ENCODE peak calls at places on chromosomes 6 and 20, in nine cellular contexts. One of them, this sample, is unnamed. For H3K27me3, the result is how much of the 10 kb centered on the place peaks cover.

GRCh38 chr20:14189794-14190402 is 147.5 kb downstream of the FLRT3 start:
- DNase-seq in stomach: no peak
- DNase-seq in tibial nerve: no peak
- DNase-seq in spleen: no peak
- DNase-seq in heart right ventricle: no peak
- DNase-seq in tibial artery: no peak
- DNase-seq in GM23338: peak
- DNase-seq in breast epithelium: no peak
- DNase-seq in fibroblast of lung: peak
- DNase-seq in this sample: no peak

GRCh38 chr6:26087284-26088115 is at the start of gene HFE:
- DNase-seq in fibroblast of lung: peak
- DNase-seq in tibial artery: peak
- DNase-seq in spleen: peak
- DNase-seq in GM23338: peak
- DNase-seq in tibial nerve: no peak
- DNase-seq in heart right ventricle: peak
- DNase-seq in breast epithelium: no peak
- DNase-seq in stomach: peak
- DNase-seq in this sample: peak

GRCh38 chr6:159691133-159691962 is 1.7 kb downstream of the SOD2 start:
- DNase-seq in GM23338: peak
- DNase-seq in heart right ventricle: no peak
- DNase-seq in stomach: no peak
- DNase-seq in spleen: no peak
- DNase-seq in tibial nerve: no peak
- DNase-seq in tibial artery: no peak
- DNase-seq in fibroblast of lung: peak
- DNase-seq in breast epithelium: no peak
- DNase-seq in this sample: no peak

GRCh38 chr6:25054469-25054868 is 118.7 kb upstream of the RIPOR2 start:
- DNase-seq in heart right ventricle: no peak
- DNase-seq in breast epithelium: no peak
- DNase-seq in GM23338: no peak
- DNase-seq in spleen: no peak
- DNase-seq in tibial nerve: no peak
- DNase-seq in fibroblast of lung: peak
- DNase-seq in tibial artery: no peak
- DNase-seq in stomach: no peak
- DNase-seq in this sample: no peak

GRCh38 chr6:20866940-20867630 is 332.8 kb downstream of the CDKAL1 start:
- DNase-seq in heart right ventricle: no peak
- DNase-seq in tibial nerve: no peak
- DNase-seq in GM23338: no peak
- DNase-seq in fibroblast of lung: peak
- DNase-seq in stomach: no peak
- DNase-seq in tibial artery: no peak
- DNase-seq in breast epithelium: no peak
- DNase-seq in spleen: no peak
- DNase-seq in this sample: no peak

GRCh38 chr6:3292431-3293197 is 33.9 kb downstream of the PSMG4 start:
- DNase-seq in fibroblast of lung: no peak
- DNase-seq in tibial artery: peak
- DNase-seq in spleen: peak
- DNase-seq in breast epithelium: peak
- DNase-seq in GM23338: no peak
- DNase-seq in heart right ventricle: no peak
- DNase-seq in tibial nerve: no peak
- DNase-seq in stomach: no peak
- DNase-seq in this sample: no peak

GRCh38 chr6:52306972-52307849 is 22.7 kb upstream of the MCM3 start:
- DNase-seq in breast epithelium: no peak
- DNase-seq in heart right ventricle: no peak
- DNase-seq in GM23338: peak
- DNase-seq in spleen: peak
- DNase-seq in fibroblast of lung: no peak
- DNase-seq in tibial nerve: no peak
- DNase-seq in tibial artery: no peak
- DNase-seq in stomach: no peak
- DNase-seq in this sample: no peak

GRCh38 chr20:2326046-2326445 is 30.2 kb downstream of the TGM3 start:
- DNase-seq in tibial artery: no peak
- DNase-seq in heart right ventricle: no peak
- DNase-seq in breast epithelium: no peak
- DNase-seq in stomach: no peak
- DNase-seq in spleen: no peak
- DNase-seq in fibroblast of lung: no peak
- DNase-seq in tibial nerve: no peak
- DNase-seq in GM23338: no peak
- DNase-seq in this sample: no peak

GRCh38 chr20:52242237-52243230 is 51.0 kb upstream of the ZFP64 start:
- DNase-seq in tibial artery: no peak
- DNase-seq in fibroblast of lung: peak
- DNase-seq in spleen: no peak
- DNase-seq in breast epithelium: no peak
- DNase-seq in stomach: no peak
- DNase-seq in GM23338: peak
- DNase-seq in tibial nerve: no peak
- DNase-seq in heart right ventricle: no peak
- DNase-seq in this sample: no peak

GRCh38 chr6:155561262-155561970 is 105.8 kb upstream of the NOX3 start:
- DNase-seq in tibial nerve: no peak
- DNase-seq in breast epithelium: no peak
- DNase-seq in fibroblast of lung: peak
- DNase-seq in GM23338: no peak
- DNase-seq in stomach: no peak
- DNase-seq in heart right ventricle: no peak
- DNase-seq in spleen: no peak
- DNase-seq in tibial artery: no peak
- DNase-seq in this sample: no peak

GRCh38 chr6:155301867-155302266 is 12.4 kb downstream of the TFB1M start:
- DNase-seq in GM23338: peak
- DNase-seq in tibial artery: no peak
- DNase-seq in spleen: no peak
- DNase-seq in fibroblast of lung: peak
- DNase-seq in heart right ventricle: no peak
- DNase-seq in breast epithelium: no peak
- DNase-seq in stomach: no peak
- DNase-seq in tibial nerve: no peak
- DNase-seq in this sample: no peak

GRCh38 chr6:28401172-28401571 is 1.6 kb upstream of the ZSCAN12 start:
- DNase-seq in tibial nerve: no peak
- DNase-seq in spleen: no peak
- DNase-seq in tibial artery: no peak
- DNase-seq in fibroblast of lung: peak
- DNase-seq in stomach: no peak
- DNase-seq in heart right ventricle: no peak
- DNase-seq in breast epithelium: no peak
- DNase-seq in GM23338: no peak
- DNase-seq in this sample: no peak

GRCh38 chr6:26342106-26342999 is 22.6 kb upstream of the BTN3A2 start:
- DNase-seq in GM23338: peak
- DNase-seq in tibial nerve: no peak
- DNase-seq in tibial artery: no peak
- DNase-seq in breast epithelium: no peak
- DNase-seq in heart right ventricle: no peak
- DNase-seq in fibroblast of lung: peak
- DNase-seq in stomach: no peak
- DNase-seq in spleen: no peak
- DNase-seq in this sample: no peak

GRCh38 chr6:27512525-27512924 is 39.6 kb upstream of the ZNF184 start:
- DNase-seq in tibial artery: no peak
- DNase-seq in spleen: no peak
- DNase-seq in fibroblast of lung: no peak
- DNase-seq in breast epithelium: no peak
- DNase-seq in tibial nerve: no peak
- DNase-seq in stomach: no peak
- DNase-seq in GM23338: no peak
- DNase-seq in heart right ventricle: no peak
- DNase-seq in this sample: no peak

GRCh38 chr6:145453376-145453775 is 281.9 kb downstream of the EPM2A start:
- DNase-seq in stomach: no peak
- DNase-seq in breast epithelium: no peak
- DNase-seq in tibial nerve: no peak
- DNase-seq in spleen: no peak
- DNase-seq in fibroblast of lung: peak
- DNase-seq in GM23338: peak
- DNase-seq in tibial artery: no peak
- DNase-seq in heart right ventricle: no peak
- DNase-seq in this sample: no peak

GRCh38 chr20:41366546-41367392 is at the start of gene EMILIN3:
- DNase-seq in fibroblast of lung: no peak
- DNase-seq in heart right ventricle: no peak
- DNase-seq in stomach: no peak
- DNase-seq in tibial nerve: no peak
- DNase-seq in GM23338: peak
- DNase-seq in tibial artery: no peak
- DNase-seq in spleen: no peak
- DNase-seq in breast epithelium: no peak
- DNase-seq in this sample: no peak
- H3K27me3 ChIP-seq in fibroblast of lung: under half
- H3K27me3 ChIP-seq in heart right ventricle: under half
- H3K27me3 ChIP-seq in stomach: half or more
- H3K27me3 ChIP-seq in tibial nerve: under half
- H3K27me3 ChIP-seq in GM23338: half or more
- H3K27me3 ChIP-seq in tibial artery: half or more
- H3K27me3 ChIP-seq in spleen: under half
- H3K27me3 ChIP-seq in breast epithelium: under half
- H3K27me3 ChIP-seq in this sample: under half

GRCh38 chr20:4244700-4245485 is 229.5 kb upstream of the RNF24 start:
- DNase-seq in spleen: no peak
- DNase-seq in stomach: peak
- DNase-seq in GM23338: no peak
- DNase-seq in heart right ventricle: no peak
- DNase-seq in fibroblast of lung: no peak
- DNase-seq in tibial nerve: no peak
- DNase-seq in tibial artery: no peak
- DNase-seq in breast epithelium: no peak
- DNase-seq in this sample: peak

GRCh38 chr20:4247898-4248858 is 232.8 kb upstream of the RNF24 start:
- DNase-seq in fibroblast of lung: no peak
- DNase-seq in tibial nerve: no peak
- DNase-seq in stomach: no peak
- DNase-seq in breast epithelium: no peak
- DNase-seq in spleen: no peak
- DNase-seq in GM23338: peak
- DNase-seq in heart right ventricle: no peak
- DNase-seq in tibial artery: no peak
- DNase-seq in this sample: no peak

GRCh38 chr20:4247261-4247660 is 231.9 kb upstream of the RNF24 start:
- DNase-seq in fibroblast of lung: no peak
- DNase-seq in tibial nerve: no peak
- DNase-seq in GM23338: no peak
- DNase-seq in spleen: no peak
- DNase-seq in tibial artery: no peak
- DNase-seq in stomach: no peak
- DNase-seq in heart right ventricle: no peak
- DNase-seq in breast epithelium: no peak
- DNase-seq in this sample: no peak

GRCh38 chr20:4245542-4245941 is 230.2 kb upstream of the RNF24 start:
- DNase-seq in fibroblast of lung: no peak
- DNase-seq in stomach: no peak
- DNase-seq in tibial artery: no peak
- DNase-seq in breast epithelium: no peak
- DNase-seq in tibial nerve: no peak
- DNase-seq in spleen: no peak
- DNase-seq in GM23338: no peak
- DNase-seq in heart right ventricle: no peak
- DNase-seq in this sample: no peak

GRCh38 chr20:4246428-4246827 is 231.1 kb upstream of the RNF24 start:
- DNase-seq in fibroblast of lung: no peak
- DNase-seq in breast epithelium: no peak
- DNase-seq in heart right ventricle: no peak
- DNase-seq in GM23338: no peak
- DNase-seq in tibial nerve: no peak
- DNase-seq in spleen: no peak
- DNase-seq in tibial artery: no peak
- DNase-seq in stomach: no peak
- DNase-seq in this sample: no peak
- H3K27me3 ChIP-seq in fibroblast of lung: under half
- H3K27me3 ChIP-seq in breast epithelium: half or more
- H3K27me3 ChIP-seq in heart right ventricle: half or more
- H3K27me3 ChIP-seq in GM23338: half or more
- H3K27me3 ChIP-seq in tibial nerve: under half
- H3K27me3 ChIP-seq in spleen: half or more
- H3K27me3 ChIP-seq in tibial artery: under half
- H3K27me3 ChIP-seq in stomach: half or more
- H3K27me3 ChIP-seq in this sample: under half

GRCh38 chr20:18835850-18836249 is 22.3 kb downstream of the SCP2D1 start:
- DNase-seq in breast epithelium: no peak
- DNase-seq in heart right ventricle: no peak
- DNase-seq in fibroblast of lung: no peak
- DNase-seq in tibial nerve: no peak
- DNase-seq in GM23338: no peak
- DNase-seq in tibial artery: no peak
- DNase-seq in spleen: no peak
- DNase-seq in stomach: no peak
- DNase-seq in this sample: no peak

GRCh38 chr20:18837710-18838109 is 24.1 kb downstream of the SCP2D1 start:
- DNase-seq in spleen: no peak
- DNase-seq in stomach: peak
- DNase-seq in heart right ventricle: no peak
- DNase-seq in fibroblast of lung: no peak
- DNase-seq in breast epithelium: no peak
- DNase-seq in GM23338: no peak
- DNase-seq in tibial artery: no peak
- DNase-seq in tibial nerve: no peak
- DNase-seq in this sample: peak

GRCh38 chr20:18832801-18833200 is 19.2 kb downstream of the SCP2D1 start:
- DNase-seq in heart right ventricle: no peak
- DNase-seq in stomach: no peak
- DNase-seq in tibial artery: no peak
- DNase-seq in breast epithelium: no peak
- DNase-seq in GM23338: no peak
- DNase-seq in tibial nerve: no peak
- DNase-seq in fibroblast of lung: no peak
- DNase-seq in spleen: no peak
- DNase-seq in this sample: no peak

GRCh38 chr20:18831830-18832229 is 18.2 kb downstream of the SCP2D1 start:
- DNase-seq in heart right ventricle: no peak
- DNase-seq in stomach: no peak
- DNase-seq in spleen: no peak
- DNase-seq in fibroblast of lung: peak
- DNase-seq in tibial nerve: no peak
- DNase-seq in tibial artery: no peak
- DNase-seq in breast epithelium: no peak
- DNase-seq in GM23338: no peak
- DNase-seq in this sample: peak
- H3K27me3 ChIP-seq in heart right ventricle: under half
- H3K27me3 ChIP-seq in stomach: under half
- H3K27me3 ChIP-seq in spleen: under half
- H3K27me3 ChIP-seq in fibroblast of lung: under half
- H3K27me3 ChIP-seq in tibial nerve: under half
- H3K27me3 ChIP-seq in tibial artery: under half
- H3K27me3 ChIP-seq in breast epithelium: under half
- H3K27me3 ChIP-seq in GM23338: under half
- H3K27me3 ChIP-seq in this sample: under half

DNA sequence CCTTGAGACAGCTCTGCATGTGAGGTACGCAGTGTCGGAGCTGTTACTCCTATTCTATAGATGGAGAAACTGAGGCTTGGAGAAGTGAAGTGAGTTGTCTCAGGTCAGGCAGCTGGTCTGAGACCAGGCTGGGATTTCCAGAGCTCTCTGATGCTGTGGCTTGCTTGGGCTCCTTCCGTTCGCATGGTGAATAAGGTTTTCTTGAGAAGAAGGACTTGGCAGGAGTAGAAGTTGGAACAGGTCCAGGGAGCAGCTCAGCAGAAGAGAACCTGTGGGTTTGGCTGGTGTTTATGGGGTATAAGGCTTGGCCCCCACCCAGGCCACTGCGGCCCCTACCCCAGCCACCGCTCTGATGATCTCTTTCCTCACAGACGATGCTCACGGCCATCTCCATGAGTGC is 7.4 kb downstream of the SLC12A5 start:
- DNase-seq in tibial nerve: no peak
- DNase-seq in tibial artery: no peak
- DNase-seq in fibroblast of lung: no peak
- DNase-seq in heart right ventricle: no peak
- DNase-seq in spleen: no peak
- DNase-seq in GM23338: no peak
- DNase-seq in stomach: no peak
- DNase-seq in breast epithelium: no peak
- DNase-seq in this sample: no peak
- H3K27me3 ChIP-seq in tibial nerve: under half
- H3K27me3 ChIP-seq in tibial artery: under half
- H3K27me3 ChIP-seq in fibroblast of lung: under half
- H3K27me3 ChIP-seq in heart right ventricle: half or more
- H3K27me3 ChIP-seq in spleen: half or more
- H3K27me3 ChIP-seq in GM23338: half or more
- H3K27me3 ChIP-seq in stomach: half or more
- H3K27me3 ChIP-seq in breast epithelium: half or more
- H3K27me3 ChIP-seq in this sample: under half

This sample was measured in body of pancreas.